ENCODE peak calls at places on chromosomes 4 and X, in eight cellular contexts. R, Q, K, N, V, C, G and E are unnamed samples.

GRCh38 chr4:15651682-15652081 is 3.5 kb downstream of the FBXL5 start:
- DNase-seq in N (no peak), G (no peak), R (no peak), C (no peak), K (no peak), V (no peak), Q (no peak), E (no peak)

GRCh38 chrX:39903343-39903742 is 194.4 kb downstream of the BCOR start:
- DNase-seq in K (no peak), C (peak; percentile 31), R (no peak), V (no peak), Q (no peak), N (no peak), G (no peak), E (no peak)

GRCh38 chrX:4754878-4755604 is 1041.6 kb upstream of the PRKX start:
- DNase-seq in K (no peak), R (no peak), V (no peak), G (no peak), C (no peak), Q (no peak), N (no peak), E (no peak)

GRCh38 chr4:6688879-6689505 is 4.7 kb upstream of the S100P start:
- DNase-seq in Q (peak; percentile 71), V (no peak), C (peak; percentile 91), K (peak; percentile 78), N (peak; percentile 76), G (peak; percentile 61), R (no peak), E (no peak)

GRCh38 chrX:68917799-68918198 is 89.0 kb downstream of the EFNB1 start:
- DNase-seq in Q (no peak), C (no peak), R (no peak), V (no peak), G (no peak), N (no peak), K (no peak), E (no peak)

GRCh38 chrX:17591741-17592110 is 145.6 kb upstream of the SCML1 start:
- DNase-seq in V (no peak), Q (no peak), C (peak; percentile 55), R (peak; percentile 38), K (peak; percentile 20), N (no peak), G (no peak), E (no peak)

GRCh38 chr4:108043536-108043935 is 53.8 kb downstream of the HADH start:
- DNase-seq in G (no peak), C (no peak), N (no peak), R (no peak), V (no peak), K (no peak), Q (no peak), E (peak; percentile 82)

GRCh38 chr4:88106205-88106604 is 52.2 kb downstream of the ABCG2 start:
- DNase-seq in G (no peak), K (no peak), V (no peak), R (no peak), N (no peak), C (peak; percentile 92), Q (no peak), E (no peak)

GRCh38 chr4:78691333-78691732 is 84.8 kb upstream of the BMP2K start:
- DNase-seq in Q (no peak), C (no peak), G (no peak), R (no peak), K (no peak), N (no peak), V (no peak), E (no peak)

GRCh38 chr4:83054928-83055327 is 19.9 kb downstream of the COPS4 start:
- DNase-seq in Q (no peak), G (no peak), N (no peak), R (no peak), C (peak; percentile 20), K (peak; percentile 7), V (no peak), E (no peak)

GRCh38 chrX:16712116-16712824 is at the start of gene CTPS2:
- DNase-seq in Q (peak; percentile 15), N (peak; percentile 70), K (peak; percentile 77), G (peak; percentile 11), R (peak; percentile 52), V (peak; percentile 27), C (peak; percentile 28), E (peak; percentile 77)

GRCh38 chr4:52377563-52377962 is 281.5 kb downstream of the USP46 start:
- DNase-seq in R (no peak), C (no peak), G (no peak), V (no peak), Q (no peak), N (no peak), K (no peak), E (no peak)

GRCh38 chrX:12789976-12790375 is 1.2 kb upstream of the PRPS2 start:
- DNase-seq in K (no peak), V (no peak), C (no peak), G (no peak), N (no peak), Q (no peak), R (no peak), E (no peak)

GRCh38 chr4:91170756-91171155 is 1043.6 kb downstream of the CCSER1 start:
- DNase-seq in C (no peak), G (no peak), V (no peak), N (no peak), Q (no peak), R (no peak), K (no peak), E (no peak)

GRCh38 chrX:69674891-69675290 is 59.0 kb downstream of the EDA start:
- DNase-seq in C (no peak), N (no peak), V (no peak), R (no peak), K (no peak), G (no peak), Q (no peak), E (no peak)

GRCh38 chr4:4922441-4922840 is 63.0 kb downstream of the MSX1 start:
- DNase-seq in Q (no peak), K (no peak), G (no peak), N (no peak), C (no peak), V (no peak), R (no peak), E (no peak)

GRCh38 chr4:127732623-127733199 is 2.5 kb downstream of the SLC25A31 start:
- DNase-seq in K (peak; percentile 2), V (no peak), G (no peak), R (no peak), N (no peak), C (peak; percentile 59), Q (no peak), E (peak; percentile 33)

GRCh38 chrX:12974217-12974796 is 603 bp upstream of the TMSB4X start:
- DNase-seq in G (no peak), Q (no peak), R (peak; percentile 73), N (peak; percentile 69), K (peak; percentile 76), V (peak; percentile 74), C (peak; percentile 59), E (no peak)

GRCh38 chr4:20615492-20616136 is 84.6 kb upstream of the PACRGL start:
- DNase-seq in C (peak; percentile 85), N (no peak), K (peak; percentile 6), R (no peak), V (no peak), Q (no peak), G (no peak), E (no peak)

GRCh38 chr4:154065368-154065767 is 276.5 kb upstream of the SFRP2 start:
- DNase-seq in V (no peak), N (no peak), C (no peak), G (no peak), R (no peak), Q (no peak), K (no peak), E (no peak)

GRCh38 chrX:74423289-74423985 is 2.1 kb downstream of the SLC16A2 start:
- DNase-seq in C (no peak), Q (no peak), K (no peak), N (no peak), V (no peak), G (no peak), R (no peak), E (no peak)

GRCh38 chr4:27040351-27040750 is 179.7 kb downstream of the STIM2 start:
- DNase-seq in R (no peak), N (no peak), G (no peak), Q (no peak), C (no peak), K (no peak), V (no peak), E (no peak)

GRCh38 chrX:68920541-68920940 is 91.7 kb downstream of the EFNB1 start:
- DNase-seq in K (no peak), G (no peak), V (no peak), R (peak; percentile 31), Q (no peak), N (no peak), C (no peak), E (no peak)

GRCh38 chr4:165631208-165631894 is 241.7 kb upstream of the TLL1 start:
- DNase-seq in R (no peak), V (no peak), Q (no peak), N (no peak), K (no peak), C (peak; percentile 90), G (no peak), E (no peak)

GRCh38 chrX:119325456-119325855 is 73.7 kb upstream of the SLC25A43 start:
- DNase-seq in N (no peak), Q (no peak), C (peak; percentile 50), R (no peak), V (no peak), K (no peak), G (no peak), E (no peak)

GRCh38 chr4:20493761-20494353 is 206.4 kb upstream of the PACRGL start:
- DNase-seq in K (no peak), G (no peak), Q (no peak), V (no peak), N (no peak), C (peak; percentile 39), R (no peak), E (no peak)

GRCh38 chrX:122422547-122422946 is 761.5 kb upstream of the GRIA3 start:
- DNase-seq in V (no peak), C (no peak), K (no peak), N (no peak), R (no peak), G (no peak), Q (no peak), E (no peak)

GRCh38 chr4:14871676-14872430 is 130.4 kb upstream of the CPEB2 start:
- DNase-seq in C (peak; percentile 89), K (peak; percentile 52), V (no peak), Q (no peak), R (no peak), N (peak; percentile 61), G (no peak), E (no peak)

GRCh38 chr4:100816646-100817045 is 298.8 kb upstream of the EMCN start:
- DNase-seq in R (no peak), N (no peak), V (no peak), Q (no peak), C (peak; percentile 10), K (no peak), G (no peak), E (no peak)

GRCh38 chrX:53223955-53224859 is 800 bp downstream of the KDM5C start:
- DNase-seq in C (peak; percentile 82), R (no peak), K (peak; percentile 6), N (no peak), G (no peak), V (no peak), Q (no peak), E (peak; percentile 26)

GRCh38 chr4:1535926-1536578 is 129.8 kb upstream of the NKX1-1 start:
- DNase-seq in C (no peak), Q (no peak), N (no peak), V (no peak), G (no peak), R (no peak), K (no peak), E (no peak)

GRCh38 chr4:148214529-148215166 is 227.6 kb downstream of the NR3C2 start:
- DNase-seq in G (no peak), Q (no peak), R (no peak), N (no peak), K (no peak), C (peak; percentile 37), V (no peak), E (no peak)

GRCh38 chrX:123215397-123216089 is 31.5 kb downstream of the GRIA3 start:
- DNase-seq in N (no peak), Q (no peak), R (no peak), V (no peak), G (no peak), K (no peak), C (no peak), E (no peak)

GRCh38 chr4:7788193-7788592 is 151.5 kb downstream of the AFAP1 start:
- DNase-seq in N (no peak), K (no peak), R (no peak), G (no peak), C (no peak), V (no peak), Q (no peak), E (no peak)